ENCODE peak calls at places on chromosomes 3 and 15, in ten cellular contexts. Z, J, L, V, B, Q, M, T, E and R are unnamed samples.

GRCh38 chr3:47283193-47283537 is 421 bp downstream of the KLHL18 start:
- DNase-seq in L (no peak), Q (no peak), B (no peak), Z (no peak), V (no peak), J (peak), T (no peak), E (no peak), M (no peak), R (no peak)

GRCh38 chr3:184712248-184712559 is 340 bp upstream of the MAGEF1 start:
- DNase-seq in L (no peak), E (no peak), J (no peak), V (no peak), T (no peak), B (no peak), Q (no peak), M (no peak), Z (no peak), R (no peak)

GRCh38 chr3:2770451-2770850 is 339.7 kb downstream of the IL5RA start:
- DNase-seq in V (no peak), T (no peak), Z (no peak), E (no peak), Q (no peak), B (no peak), L (no peak), M (no peak), J (no peak), R (no peak)

GRCh38 chr3:182491571-182491970 is 301.7 kb upstream of the ATP11B start:
- DNase-seq in Z (no peak), J (no peak), E (no peak), V (no peak), L (no peak), B (no peak), Q (no peak), M (no peak), T (no peak), R (no peak)

GRCh38 chr3:132593950-132594328 is 3.1 kb upstream of the ACKR4 start:
- DNase-seq in V (no peak), T (no peak), Q (peak), L (no peak), B (peak), Z (no peak), E (peak), J (no peak), M (peak), R (no peak)

GRCh38 chr15:101641894-101642293 is 10.3 kb downstream of the TM2D3 start:
- DNase-seq in E (peak), B (peak), Z (no peak), J (no peak), V (no peak), T (no peak), L (no peak), Q (no peak), M (no peak), R (no peak)

GRCh38 chr3:127518456-127519081 is 72.0 kb downstream of the TPRA1 start:
- DNase-seq in Q (no peak), E (no peak), T (no peak), B (peak), J (no peak), Z (no peak), M (no peak), L (no peak), V (no peak), R (no peak)

GRCh38 chr3:17047904-17048303 is 163.1 kb downstream of the PLCL2 start:
- DNase-seq in E (no peak), L (no peak), M (no peak), V (no peak), Z (no peak), T (no peak), B (no peak), J (no peak), Q (no peak), R (no peak)

GRCh38 chr3:135944831-135945230 is 20.7 kb upstream of the PPP2R3A start:
- DNase-seq in J (no peak), V (no peak), L (no peak), T (no peak), E (no peak), Z (no peak), B (no peak), M (no peak), Q (peak), R (no peak)

GRCh38 chr3:160112481-160112880 is 112.7 kb upstream of the C3orf80 start:
- DNase-seq in Z (no peak), V (no peak), L (no peak), B (no peak), E (no peak), T (no peak), M (no peak), J (no peak), Q (no peak), R (no peak)

GRCh38 chr15:80787238-80787805 is 8.2 kb downstream of the CEMIP start:
- DNase-seq in E (no peak), Z (no peak), V (no peak), M (no peak), Q (peak), J (no peak), B (no peak), L (peak), T (no peak), R (no peak)

GRCh38 chr15:59406446-59406845 is 31.5 kb upstream of the FAM81A start:
- DNase-seq in B (no peak), Q (no peak), T (no peak), L (no peak), M (no peak), Z (no peak), E (no peak), V (no peak), J (no peak), R (no peak)

GRCh38 chr3:99534951-99535704 is 103.3 kb upstream of the COL8A1 start:
- DNase-seq in M (no peak), Z (no peak), L (no peak), E (peak), Q (peak), B (peak), T (no peak), J (no peak), V (no peak), R (no peak)

GRCh38 chr3:124886168-124887051 is 755 bp downstream of the ITGB5 start:
- DNase-seq in J (peak), V (peak), E (peak), B (peak), Z (peak), L (peak), T (no peak), M (no peak), Q (peak), R (no peak)

GRCh38 chr3:127452321-127452821 is 138.2 kb downstream of the TPRA1 start:
- DNase-seq in Q (no peak), L (no peak), J (no peak), E (no peak), T (no peak), B (no peak), M (no peak), V (no peak), Z (no peak), R (no peak)

GRCh38 chr3:36681867-36682266 is 82.5 kb downstream of the DCLK3 start:
- DNase-seq in J (no peak), Q (no peak), E (no peak), M (no peak), L (no peak), Z (no peak), B (no peak), V (no peak), T (no peak), R (no peak)

GRCh38 chr3:150407051-150407817 is 864 bp upstream of the TSC22D2 start:
- DNase-seq in L (no peak), J (no peak), V (no peak), E (peak), Q (peak), T (no peak), M (peak), B (no peak), Z (no peak), R (no peak)

GRCh38 chr3:9808345-9809037 is 1.6 kb upstream of the TTLL3 start:
- DNase-seq in J (no peak), V (peak), B (peak), Q (peak), Z (no peak), E (peak), L (peak), M (no peak), T (no peak), R (no peak)

GRCh38 chr3:175732053-175732452 is 872.9 kb downstream of the NAALADL2 start:
- DNase-seq in T (no peak), J (no peak), Z (no peak), B (no peak), E (no peak), M (no peak), V (no peak), Q (no peak), L (no peak), R (no peak)

GRCh38 chr3:33491697-33492096 is 51.5 kb upstream of the UBP1 start:
- DNase-seq in B (no peak), Q (no peak), M (no peak), J (no peak), L (no peak), Z (no peak), E (no peak), V (no peak), T (no peak), R (no peak)

GRCh38 chr3:4731543-4732111 is 238.5 kb downstream of the ITPR1 start:
- DNase-seq in V (no peak), Z (no peak), T (no peak), M (no peak), Q (no peak), B (no peak), L (no peak), J (no peak), E (no peak), R (no peak)

GRCh38 chr15:57165992-57166391 is 210.3 kb upstream of the CGNL1 start:
- DNase-seq in V (no peak), J (no peak), B (peak), Z (no peak), T (no peak), Q (peak), E (peak), M (no peak), L (no peak), R (no peak)

GRCh38 chr15:90638241-90638691 is 78.9 kb upstream of the BLM start:
- DNase-seq in T (no peak), M (no peak), V (no peak), Z (no peak), Q (no peak), E (no peak), L (no peak), J (no peak), B (no peak), R (peak)

GRCh38 chr3:40387001-40387894 is at the start of gene ENTPD3:
- DNase-seq in Q (no peak), L (peak), B (peak), J (peak), Z (no peak), T (no peak), M (no peak), E (peak), V (peak), R (no peak)

GRCh38 chr3:23809294-23809693 is 3.5 kb downstream of the UBE2E1 start:
- DNase-seq in M (no peak), Z (no peak), Q (no peak), J (no peak), E (no peak), V (no peak), B (peak), L (no peak), T (no peak), R (no peak)

GRCh38 chr3:15535757-15536156 is 14.3 kb upstream of the COLQ start:
- DNase-seq in J (no peak), Q (peak), L (no peak), Z (no peak), B (peak), T (no peak), M (no peak), E (no peak), V (no peak), R (no peak)

GRCh38 chr3:15476378-15476777 is 45.1 kb downstream of the COLQ start:
- DNase-seq in V (no peak), Q (peak), L (no peak), M (no peak), Z (no peak), J (no peak), E (peak), B (no peak), T (no peak), R (no peak)

GRCh38 chr15:63539517-63539916 is 35.1 kb downstream of the USP3 start:
- DNase-seq in J (no peak), M (no peak), E (peak), Q (no peak), V (peak), Z (peak), L (no peak), T (no peak), B (no peak), R (no peak)

GRCh38 chr3:93969997-93970396 is 3.7 kb downstream of the PROS1 start:
- DNase-seq in Z (no peak), Q (no peak), L (no peak), T (no peak), V (no peak), E (peak), J (no peak), B (no peak), M (no peak), R (no peak)

GRCh38 chr3:119360046-119360445 is 65.9 kb downstream of the ARHGAP31 start:
- DNase-seq in M (no peak), T (no peak), Q (no peak), V (no peak), Z (no peak), B (no peak), E (no peak), L (no peak), J (no peak), R (no peak)

GRCh38 chr3:127674793-127675189 is 2.0 kb downstream of the ABTB1 start:
- DNase-seq in T (no peak), V (no peak), Z (no peak), E (no peak), L (peak), J (no peak), B (no peak), Q (no peak), M (no peak), R (no peak)

GRCh38 chr3:159850481-159850880 is 138.2 kb upstream of the IL12A start:
- DNase-seq in J (no peak), B (no peak), V (no peak), M (no peak), E (no peak), L (no peak), Q (no peak), T (no peak), Z (no peak), R (no peak)

GRCh38 chr3:113626513-113627371 is 69.7 kb downstream of the USF3 start:
- DNase-seq in J (no peak), T (peak), B (peak), L (peak), E (peak), V (peak), M (no peak), Q (peak), Z (peak), R (no peak)

GRCh38 chr15:67120839-67121540 is 55.6 kb downstream of the SMAD3 start:
- DNase-seq in B (peak), T (peak), L (peak), V (no peak), E (peak), M (no peak), Q (peak), J (peak), Z (peak), R (no peak)

GRCh38 chr3:16790432-16791379 is 94.0 kb upstream of the PLCL2 start:
- DNase-seq in L (no peak), Z (no peak), V (no peak), T (no peak), Q (no peak), J (no peak), M (no peak), E (peak), B (no peak), R (no peak)

GRCh38 chr15:98823012-98823458 is 174.7 kb downstream of the IGF1R start:
- DNase-seq in T (no peak), Q (peak), V (no peak), J (no peak), Z (no peak), M (peak), L (peak), B (peak), E (peak), R (no peak)

GRCh38 chr3:63936929-63937328 is 24.7 kb upstream of the SCAANT1 start:
- DNase-seq in M (no peak), Z (no peak), B (no peak), T (no peak), E (no peak), L (no peak), V (no peak), Q (no peak), J (no peak), R (no peak)

DNA sequence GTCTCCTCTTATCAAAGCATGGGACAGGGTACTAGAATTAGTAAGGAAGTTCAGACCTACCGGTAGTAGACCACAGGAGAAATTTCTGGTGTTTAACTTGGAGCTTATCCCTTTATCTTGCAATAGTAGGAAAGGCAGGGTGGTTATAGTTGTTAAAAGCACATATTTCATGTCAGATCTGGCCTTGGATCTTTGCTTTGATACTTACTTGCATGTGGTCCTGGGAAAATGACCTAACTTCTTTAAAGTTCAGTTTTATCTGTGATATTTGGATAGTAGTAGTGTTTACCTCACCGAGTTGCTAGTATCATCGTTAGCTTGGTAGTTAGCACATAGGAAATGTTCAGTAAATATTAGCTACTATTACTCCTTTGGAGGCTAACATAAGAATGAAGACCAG is 15.4 kb downstream of the EXOG start:
- DNase-seq in J (no peak), L (no peak), Q (no peak), M (no peak), T (no peak), E (no peak), B (no peak), V (no peak), Z (no peak), R (no peak)
- TF ChIP-seq CTCF in J (no peak), L (no peak), Q (no peak), M (no peak), T (no peak), E (no peak), B (no peak), V (no peak), Z (no peak), R (no peak)

DNA sequence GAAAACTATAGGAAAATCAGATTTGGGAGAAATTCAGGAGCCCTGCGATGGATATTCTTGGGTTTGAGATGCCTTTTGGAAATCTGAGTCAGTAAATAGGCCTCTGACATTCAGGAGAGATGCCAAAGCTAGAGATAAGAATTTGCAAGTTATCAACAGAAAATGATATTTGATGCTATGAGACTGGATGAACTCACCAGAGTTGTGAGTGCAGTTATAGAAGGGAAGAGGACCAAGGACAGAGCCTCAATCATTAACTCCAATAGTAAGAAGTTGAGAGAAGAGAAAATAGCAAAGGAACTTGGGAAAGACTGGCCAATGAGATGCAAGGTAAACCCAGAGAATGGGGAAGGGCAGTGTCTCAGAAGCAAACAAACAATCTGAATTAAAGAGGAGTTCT is 7.9 kb upstream of the ANO10 start:
- DNase-seq in B (no peak), J (no peak), Z (no peak), L (no peak), E (no peak), V (no peak), T (no peak), M (no peak), Q (peak), R (no peak)
- TF ChIP-seq CTCF in B (no peak), J (no peak), Z (no peak), L (no peak), E (no peak), V (no peak), T (no peak), M (no peak), Q (no peak), R (no peak)

GRCh38 chr15:69078638-69079037 is 64.1 kb downstream of the NOX5 start:
- DNase-seq in B (no peak), M (no peak), Q (no peak), J (no peak), Z (no peak), E (no peak), T (no peak), V (no peak), L (no peak), R (no peak)

GRCh38 chr15:69075467-69075866 is 61.0 kb downstream of the NOX5 start:
- DNase-seq in L (no peak), Q (no peak), E (peak), M (no peak), T (no peak), Z (no peak), V (no peak), B (no peak), J (no peak), R (no peak)

GRCh38 chr15:69074843-69075224 is 60.3 kb downstream of the NOX5 start:
- DNase-seq in L (no peak), Z (no peak), M (no peak), T (no peak), J (no peak), V (peak), Q (no peak), E (peak), B (no peak), R (no peak)

GRCh38 chr15:69071265-69071664 is 56.8 kb downstream of the NOX5 start:
- DNase-seq in Q (no peak), L (no peak), J (no peak), E (no peak), V (no peak), T (no peak), B (no peak), Z (no peak), M (no peak), R (no peak)

GRCh38 chr15:69074011-69074842 is 59.7 kb downstream of the NOX5 start:
- DNase-seq in B (peak), Q (peak), M (no peak), L (peak), E (peak), J (peak), V (peak), T (no peak), Z (peak), R (no peak)
- TF ChIP-seq CTCF in B (peak), Q (peak), M (peak), L (no peak), E (peak), J (no peak), V (no peak), T (no peak), Z (no peak), R (no peak)

DNA sequence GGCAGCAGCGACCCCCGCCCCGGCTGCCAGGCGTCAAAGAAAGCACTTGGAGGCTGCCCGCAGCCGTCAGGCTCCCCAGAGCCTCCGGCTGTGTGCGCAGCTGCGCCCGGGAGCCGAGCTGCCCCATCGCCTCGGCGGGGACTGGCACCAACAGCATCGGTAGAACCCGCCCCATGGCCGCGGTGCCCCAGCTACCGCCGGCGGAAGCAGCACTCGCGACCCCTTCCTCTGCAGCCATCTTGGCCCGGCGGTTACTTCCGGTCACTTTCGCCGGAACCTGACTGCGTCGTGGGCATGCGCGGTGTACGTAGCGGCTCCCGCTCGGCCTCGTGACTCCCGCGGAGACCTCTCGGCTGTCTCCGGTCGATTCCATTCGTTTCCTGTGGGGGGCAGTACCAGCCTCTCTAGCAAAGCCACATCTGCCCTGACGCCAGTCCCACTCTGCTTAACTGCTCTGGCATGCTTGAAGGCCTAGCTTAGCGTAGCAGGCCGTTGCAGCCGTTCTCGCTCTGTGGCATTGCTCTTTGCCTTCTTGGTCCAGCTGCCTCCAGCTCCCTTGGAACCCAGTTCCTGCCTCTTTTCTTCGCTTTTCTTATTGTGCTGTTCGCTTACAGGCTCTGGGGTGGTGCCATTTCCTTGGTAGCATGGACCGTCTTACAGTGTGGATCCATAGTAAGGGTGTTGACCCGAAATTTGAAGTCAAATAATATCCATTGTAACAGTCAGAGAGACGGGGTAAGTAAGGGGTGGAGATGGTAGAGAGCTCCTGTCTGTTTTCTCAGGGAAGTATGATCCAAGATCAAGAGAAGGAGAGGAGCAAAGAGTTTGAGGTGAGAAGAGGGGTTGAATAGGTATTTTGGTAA is at the start of gene SPG11:
- DNase-seq in J (peak), Q (peak), T (peak), M (peak), B (peak), Z (peak), L (peak), E (peak), V (peak), R (peak)
- TF ChIP-seq CTCF in J (peak), Q (peak), T (peak), M (peak), B (peak), Z (peak), L (peak), E (peak), V (peak), R (peak)

GRCh38 chr15:77983708-77984445 is 93.6 kb downstream of the TBC1D2B start:
- DNase-seq in E (no peak), L (no peak), B (no peak), V (peak), Q (no peak), Z (no peak), M (no peak), T (no peak), J (no peak), R (no peak)
- TF ChIP-seq CTCF in E (peak), L (no peak), B (no peak), V (peak), Q (no peak), Z (no peak), M (peak), T (no peak), J (no peak), R (no peak)